ENCODE peak calls at places on chromosomes 4 and X, in ten cellular contexts. K is psoas muscle; N is T-helper 17 cell; Q is natural killer cell; C is naive thymus-derived CD4-positive, alpha-beta T cell; R is Panc1; B is omental fat pad; F is right lobe of liver; G is right cardiac atrium; M is activated T-cell treated with anti-CD3 and anti-CD28 coated beads, Interleukin-2, amount 50 U/mL, for 4 hours. H is an unnamed sample.

GRCh38 chr4:69133993-69134392 is 37.7 kb downstream of the UGT2B7 start:
- ATAC-seq in K (no peak), N (no peak), Q (no peak), C (no peak), R (no peak), B (no peak), F (peak), G (no peak), M (no peak), H (no peak)

GRCh38 chr4:102585329-102585728 is 84.2 kb downstream of the NFKB1 start:
- ATAC-seq in K (no peak), N (no peak), Q (no peak), C (no peak), R (no peak), B (no peak), F (no peak), G (no peak), M (peak), H (no peak)

GRCh38 chr4:87377816-87378215 is 13.2 kb downstream of the HSD17B11 start:
- ATAC-seq in K (no peak), N (peak), Q (no peak), C (no peak), R (no peak), B (no peak), F (no peak), G (no peak), M (no peak), H (no peak)

GRCh38 chrX:40415675-40416074 is 165.1 kb upstream of the ATP6AP2 start:
- ATAC-seq in K (no peak), N (no peak), Q (no peak), C (no peak), R (no peak), B (no peak), F (no peak), G (no peak), M (no peak), H (no peak)

GRCh38 chr4:95190751-95191436 is 357.9 kb downstream of the UNC5C start:
- ATAC-seq in K (no peak), N (no peak), Q (no peak), C (peak), R (peak), B (no peak), F (no peak), G (no peak), M (no peak), H (no peak)

GRCh38 chrX:65195621-65196020 is 219.4 kb upstream of the ZC4H2 start:
- ATAC-seq in K (no peak), N (no peak), Q (no peak), C (no peak), R (peak), B (no peak), F (peak), G (no peak), M (no peak), H (no peak)

GRCh38 chr4:94412019-94413017 is 39.4 kb upstream of the PDLIM5 start:
- ATAC-seq in K (no peak), N (no peak), Q (no peak), C (no peak), R (no peak), B (peak), F (peak), G (no peak), M (no peak), H (no peak)

GRCh38 chrX:31233941-31234496 is 162.2 kb upstream of the FTHL17 start:
- ATAC-seq in K (no peak), N (no peak), Q (no peak), C (no peak), R (no peak), B (no peak), F (no peak), G (no peak), M (no peak), H (no peak)

GRCh38 chr4:40419231-40419912 is 84.2 kb downstream of the CHRNA9 start:
- ATAC-seq in K (no peak), N (no peak), Q (no peak), C (no peak), R (no peak), B (no peak), F (peak), G (no peak), M (no peak), H (no peak)